ENCODE peak calls at places on chromosome 18, in five cellular contexts. O, J, X, Y and N are unnamed samples.

GRCh38 chr18:73888565-73888964 is 259.1 kb downstream of the FBXO15 start:
- DNase-seq in O (no peak), J (no peak), X (no peak), Y (no peak), N (no peak)

GRCh38 chr18:22277758-22278157 is 108.4 kb downstream of the GATA6 start:
- DNase-seq in O (no peak), J (no peak), X (no peak), Y (no peak), N (no peak)

GRCh38 chr18:2139676-2140075 is 431.6 kb downstream of the METTL4 start:
- DNase-seq in O (no peak), J (no peak), X (no peak), Y (no peak), N (no peak)

GRCh38 chr18:46268662-46269061 is 164.5 kb downstream of the HAUS1 start:
- DNase-seq in O (no peak), J (no peak), X (no peak), Y (peak; percentile 52), N (no peak)

GRCh38 chr18:986552-986951 is 81.9 kb downstream of the ADCYAP1 start:
- DNase-seq in O (no peak), J (no peak), X (no peak), Y (no peak), N (no peak)

GRCh38 chr18:45688113-45688512 is 35.9 kb upstream of the SLC14A1 start:
- DNase-seq in O (no peak), J (no peak), X (no peak), Y (no peak), N (no peak)

GRCh38 chr18:45456076-45457066 is 158.9 kb upstream of the SLC14A2 start:
- DNase-seq in O (no peak), J (no peak), X (no peak), Y (no peak), N (no peak)

GRCh38 chr18:27966872-27967271 is 210.1 kb downstream of the CDH2 start:
- DNase-seq in O (no peak), J (no peak), X (no peak), Y (no peak), N (no peak)

GRCh38 chr18:68431111-68431921 is 283.6 kb downstream of the TMX3 start:
- DNase-seq in O (no peak), J (no peak), X (no peak), Y (no peak), N (no peak)

GRCh38 chr18:7592305-7593071 is 25.4 kb downstream of the PTPRM start:
- DNase-seq in O (no peak), J (no peak), X (peak; percentile 53), Y (no peak), N (no peak)

GRCh38 chr18:10013621-10014543 is 100.1 kb downstream of the VAPA start:
- DNase-seq in O (no peak), J (no peak), X (no peak), Y (no peak), N (no peak)

GRCh38 chr18:23725827-23726661 is 36.8 kb downstream of the LAMA3 start:
- DNase-seq in O (no peak), J (no peak), X (no peak), Y (no peak), N (no peak)

GRCh38 chr18:713135-713490 is 683 bp upstream of the ENOSF1 start:
- DNase-seq in O (no peak), J (no peak), X (no peak), Y (no peak), N (no peak)

GRCh38 chr18:64110692-64111480 is 38.0 kb downstream of the LINC00305 start:
- DNase-seq in O (no peak), J (no peak), X (no peak), Y (no peak), N (no peak)

GRCh38 chr18:62505669-62506494 is 16.9 kb upstream of the ZCCHC2 start:
- DNase-seq in O (no peak), J (no peak), X (no peak), Y (no peak), N (peak; percentile 33)

GRCh38 chr18:76564636-76565237 is 69.7 kb upstream of the ZNF516 start:
- DNase-seq in O (no peak), J (no peak), X (no peak), Y (no peak), N (no peak)

GRCh38 chr18:21851327-21851961 is 110.9 kb downstream of the MIB1 start:
- DNase-seq in O (no peak), J (no peak), X (no peak), Y (no peak), N (no peak)

GRCh38 chr18:64165906-64166305 is 17.0 kb upstream of the LINC00305 start:
- DNase-seq in O (no peak), J (no peak), X (no peak), Y (no peak), N (no peak)

GRCh38 chr18:34659579-34660517 is 50.2 kb upstream of the DTNA start:
- DNase-seq in O (peak; percentile 87), J (peak; percentile 57), X (peak; percentile 75), Y (peak; percentile 74), N (no peak)

GRCh38 chr18:32669549-32670165 is 103.2 kb downstream of the KLHL14 start:
- DNase-seq in O (no peak), J (no peak), X (no peak), Y (no peak), N (no peak)

GRCh38 chr18:47250415-47251046 is 929 bp downstream of the SKOR2 start:
- DNase-seq in O (no peak), J (no peak), X (peak; percentile 60), Y (no peak), N (no peak)

GRCh38 chr18:35060092-35060491 is 18.9 kb downstream of the MAPRE2 start:
- DNase-seq in O (peak; percentile 35), J (no peak), X (no peak), Y (peak; percentile 44), N (no peak)

GRCh38 chr18:75202976-75203375 is 6.0 kb downstream of the PTGR3 start:
- DNase-seq in O (no peak), J (no peak), X (no peak), Y (no peak), N (no peak)

GRCh38 chr18:59704146-59704545 is 6.9 kb upstream of the CCBE1 start:
- DNase-seq in O (no peak), J (no peak), X (no peak), Y (no peak), N (no peak)

GRCh38 chr18:12882416-12882815 is 1.6 kb downstream of the PTPN2 start:
- DNase-seq in O (no peak), J (no peak), X (no peak), Y (no peak), N (no peak)

GRCh38 chr18:45050712-45051639 is 370.3 kb downstream of the SETBP1 start:
- DNase-seq in O (no peak), J (no peak), X (no peak), Y (no peak), N (no peak)

GRCh38 chr18:48562075-48562474 is 23.2 kb downstream of the CTIF start:
- DNase-seq in O (no peak), J (no peak), X (no peak), Y (no peak), N (no peak)

GRCh38 chr18:48563027-48563426 is 24.2 kb downstream of the CTIF start:
- DNase-seq in O (no peak), J (no peak), X (no peak), Y (no peak), N (no peak)

GRCh38 chr18:48566588-48566987 is 27.8 kb downstream of the CTIF start:
- DNase-seq in O (no peak), J (no peak), X (no peak), Y (no peak), N (no peak)

GRCh38 chr18:48565105-48565504 is 26.3 kb downstream of the CTIF start:
- DNase-seq in O (no peak), J (no peak), X (no peak), Y (no peak), N (no peak)

GRCh38 chr18:48564139-48564538 is 25.3 kb downstream of the CTIF start:
- DNase-seq in O (no peak), J (no peak), X (no peak), Y (no peak), N (no peak)
- H3K4me1 ChIP-seq in O (no peaks in the 10 kb centered on the region), J (peaks cover 7% of the 10 kb centered on the region), X (peaks cover 8% of the 10 kb centered on the region), Y (no peaks in the 10 kb centered on the region), N (no peaks in the 10 kb centered on the region)

GRCh38 chr18:5284808-5285207 is 10.7 kb downstream of the ZBTB14 start:
- DNase-seq in O (no peak), J (no peak), X (no peak), Y (no peak), N (no peak)
- H3K4me1 ChIP-seq in O (no peaks in the 10 kb centered on the region), J (no peaks in the 10 kb centered on the region), X (peaks cover 20% of the 10 kb centered on the region), Y (no peaks in the 10 kb centered on the region), N (peaks cover 8% of the 10 kb centered on the region)

GRCh38 chr18:26703170-26703933 is 155.0 kb upstream of the KCTD1 start:
- DNase-seq in O (no peak), J (no peak), X (no peak), Y (peak; percentile 65), N (no peak)
- H3K4me1 ChIP-seq in O (no peaks in the 10 kb centered on the region), J (peaks cover 2% of the 10 kb centered on the region), X (peaks cover 16% of the 10 kb centered on the region), Y (no peaks in the 10 kb centered on the region), N (no peaks in the 10 kb centered on the region)

GRCh38 chr18:57791192-57791591 is 11.9 kb downstream of the ATP8B1 start:
- DNase-seq in O (no peak), J (no peak), X (no peak), Y (no peak), N (no peak)
- H3K4me1 ChIP-seq in O (peaks cover 39% of the 10 kb centered on the region), J (peaks cover 4% of the 10 kb centered on the region), X (no peaks in the 10 kb centered on the region), Y (peaks cover 19% of the 10 kb centered on the region), N (no peaks in the 10 kb centered on the region)

GRCh38 chr18:79400591-79401381 is 5.1 kb downstream of the NFATC1 start:
- DNase-seq in O (no peak), J (no peak), X (peak; percentile 42), Y (no peak), N (peak; percentile 57)
- H3K4me1 ChIP-seq in O (peaks cover 3% of the 10 kb centered on the region), J (peaks cover 9% of the 10 kb centered on the region), X (peaks cover 14% of the 10 kb centered on the region), Y (no peaks in the 10 kb centered on the region), N (peaks cover 47% of the 10 kb centered on the region)